ENCODE peak calls at places on chromosomes 1 and 21, in six cellular contexts. One of them, this sample, is unnamed.
A peak's percentile ranks its signal among the peaks of the same experiment; 100 is the strongest.

GRCh38 chr1:76595024-76595423 is 272.3 kb upstream of the ST6GALNAC5 start:
- DNase-seq in K562: no peak
- DNase-seq in WTC11: no peak
- DNase-seq in GM12878: no peak
- DNase-seq in H1: no peak
- DNase-seq in HepG2: no peak
- DNase-seq in this sample: peak; percentile 28

GRCh38 chr21:37407719-37408455 is 41.3 kb downstream of the DYRK1A start:
- DNase-seq in K562: no peak
- DNase-seq in WTC11: no peak
- DNase-seq in GM12878: peak; percentile 43
- DNase-seq in H1: no peak
- DNase-seq in HepG2: no peak
- DNase-seq in this sample: no peak

GRCh38 chr1:172885411-172885810 is 165.3 kb downstream of the TNFSF18 start:
- DNase-seq in K562: no peak
- DNase-seq in WTC11: no peak
- DNase-seq in GM12878: no peak
- DNase-seq in H1: no peak
- DNase-seq in HepG2: no peak
- DNase-seq in this sample: no peak

GRCh38 chr1:88774151-88774556 is 90.1 kb downstream of the PKN2 start:
- DNase-seq in K562: no peak
- DNase-seq in WTC11: peak; percentile 33
- DNase-seq in GM12878: no peak
- DNase-seq in H1: peak; percentile 53
- DNase-seq in HepG2: peak; percentile 56
- DNase-seq in this sample: peak; percentile 88

GRCh38 chr1:38826886-38827285 is 32.7 kb downstream of the RRAGC start:
- DNase-seq in K562: no peak
- DNase-seq in WTC11: no peak
- DNase-seq in GM12878: no peak
- DNase-seq in H1: no peak
- DNase-seq in HepG2: no peak
- DNase-seq in this sample: no peak

GRCh38 chr1:29520571-29521437 is 284.5 kb downstream of the PTPRU start:
- DNase-seq in K562: no peak
- DNase-seq in WTC11: peak; percentile 2
- DNase-seq in GM12878: no peak
- DNase-seq in H1: no peak
- DNase-seq in HepG2: no peak
- DNase-seq in this sample: no peak

GRCh38 chr21:36747815-36748381 is 49.0 kb downstream of the SIM2 start:
- DNase-seq in K562: peak; percentile 87
- DNase-seq in WTC11: peak; percentile 82
- DNase-seq in GM12878: no peak
- DNase-seq in H1: no peak
- DNase-seq in HepG2: peak; percentile 23
- DNase-seq in this sample: peak; percentile 85

GRCh38 chr1:6087402-6087772 is 41.7 kb downstream of the KCNAB2 start:
- DNase-seq in K562: no peak
- DNase-seq in WTC11: no peak
- DNase-seq in GM12878: no peak
- DNase-seq in H1: no peak
- DNase-seq in HepG2: no peak
- DNase-seq in this sample: no peak

GRCh38 chr1:240414237-240414636 is 197.7 kb downstream of the GREM2 start:
- DNase-seq in K562: no peak
- DNase-seq in WTC11: no peak
- DNase-seq in GM12878: no peak
- DNase-seq in H1: no peak
- DNase-seq in HepG2: no peak
- DNase-seq in this sample: no peak

GRCh38 chr21:45592208-45592619 is 50.0 kb upstream of the SLC19A1 start:
- DNase-seq in K562: peak; percentile 42
- DNase-seq in WTC11: peak; percentile 4
- DNase-seq in GM12878: peak; percentile 73
- DNase-seq in H1: no peak
- DNase-seq in HepG2: no peak
- DNase-seq in this sample: no peak

GRCh38 chr1:244211559-244211944 is 160.5 kb downstream of the ZBTB18 start:
- DNase-seq in K562: no peak
- DNase-seq in WTC11: no peak
- DNase-seq in GM12878: no peak
- DNase-seq in H1: no peak
- DNase-seq in HepG2: no peak
- DNase-seq in this sample: no peak

GRCh38 chr1:42183646-42184268 is 19.2 kb upstream of the GUCA2A start:
- DNase-seq in K562: no peak
- DNase-seq in WTC11: no peak
- DNase-seq in GM12878: no peak
- DNase-seq in H1: no peak
- DNase-seq in HepG2: no peak
- DNase-seq in this sample: no peak

GRCh38 chr1:147210987-147211386 is 14.2 kb downstream of the FMO5 start:
- DNase-seq in K562: no peak
- DNase-seq in WTC11: no peak
- DNase-seq in GM12878: no peak
- DNase-seq in H1: no peak
- DNase-seq in HepG2: peak; percentile 60
- DNase-seq in this sample: no peak

GRCh38 chr1:175000697-175001187 is 995 bp downstream of the CACYBP start:
- DNase-seq in K562: no peak
- DNase-seq in WTC11: no peak
- DNase-seq in GM12878: no peak
- DNase-seq in H1: no peak
- DNase-seq in HepG2: no peak
- DNase-seq in this sample: no peak

GRCh38 chr1:26354972-26355371 is 1.0 kb upstream of the CRYBG2 start:
- DNase-seq in K562: no peak
- DNase-seq in WTC11: no peak
- DNase-seq in GM12878: no peak
- DNase-seq in H1: no peak
- DNase-seq in HepG2: no peak
- DNase-seq in this sample: no peak

GRCh38 chr1:204358605-204359004 is 1.1 kb downstream of the PLEKHA6 start:
- DNase-seq in K562: no peak
- DNase-seq in WTC11: no peak
- DNase-seq in GM12878: no peak
- DNase-seq in H1: no peak
- DNase-seq in HepG2: no peak
- DNase-seq in this sample: no peak

GRCh38 chr1:26035959-26036755 is 9.8 kb downstream of the SLC30A2 start:
- DNase-seq in K562: peak; percentile 91
- DNase-seq in WTC11: peak; percentile 86
- DNase-seq in GM12878: peak; percentile 13
- DNase-seq in H1: no peak
- DNase-seq in HepG2: peak; percentile 47
- DNase-seq in this sample: peak; percentile 80

GRCh38 chr1:94362466-94363058 is 55.6 kb upstream of the ABCD3 start:
- DNase-seq in K562: no peak
- DNase-seq in WTC11: no peak
- DNase-seq in GM12878: no peak
- DNase-seq in H1: no peak
- DNase-seq in HepG2: no peak
- DNase-seq in this sample: no peak

GRCh38 chr1:197200468-197200899 is 54.0 kb upstream of the ASPM start:
- DNase-seq in K562: no peak
- DNase-seq in WTC11: no peak
- DNase-seq in GM12878: no peak
- DNase-seq in H1: no peak
- DNase-seq in HepG2: no peak
- DNase-seq in this sample: peak; percentile 18

GRCh38 chr1:181936768-181937581 is 124.5 kb downstream of the ZNF648 start:
- DNase-seq in K562: peak; percentile 75
- DNase-seq in WTC11: peak; percentile 80
- DNase-seq in GM12878: peak; percentile 86
- DNase-seq in H1: peak; percentile 77
- DNase-seq in HepG2: peak; percentile 57
- DNase-seq in this sample: peak; percentile 91

GRCh38 chr1:171446396-171446795 is 38.9 kb upstream of the PRRC2C start:
- DNase-seq in K562: no peak
- DNase-seq in WTC11: no peak
- DNase-seq in GM12878: no peak
- DNase-seq in H1: no peak
- DNase-seq in HepG2: no peak
- DNase-seq in this sample: no peak

DNA sequence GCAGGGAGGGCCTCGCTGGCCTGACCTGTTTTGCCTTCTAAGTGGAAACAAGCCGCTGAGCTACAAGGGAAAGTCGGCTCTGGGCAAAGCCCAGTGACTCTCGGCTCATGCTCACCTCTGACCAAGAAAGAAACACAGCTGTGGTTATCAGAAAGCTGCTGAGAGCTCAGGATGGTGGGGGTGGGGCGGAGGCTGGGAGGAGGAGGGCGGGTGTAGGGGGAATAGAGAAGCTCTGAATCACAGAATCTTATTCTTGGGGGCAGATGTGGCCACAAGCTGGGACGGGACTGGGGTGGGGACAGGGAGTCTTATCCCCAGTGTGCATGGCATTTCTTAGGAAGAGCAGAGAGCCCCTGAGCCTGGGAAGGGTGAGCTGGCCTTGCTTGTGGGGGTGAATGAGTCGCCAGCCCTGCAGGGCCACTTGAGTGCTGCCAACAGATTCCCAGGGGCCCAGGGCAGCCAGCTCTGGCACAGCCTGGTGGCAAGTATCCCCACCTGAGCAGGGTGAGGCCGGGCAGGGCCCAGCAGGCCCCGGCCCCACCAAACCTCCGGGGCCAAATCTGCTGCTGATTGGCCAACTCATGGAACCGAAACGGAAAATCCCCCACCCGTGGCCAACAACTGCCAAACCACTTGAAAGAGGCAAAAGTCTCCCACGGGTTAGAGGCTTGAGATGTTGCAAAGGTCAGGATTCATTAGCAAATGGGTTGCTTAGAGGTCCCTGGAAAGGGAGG is 120.6 kb downstream of the SPSB1 start:
- DNase-seq in K562: no peak
- DNase-seq in WTC11: no peak
- DNase-seq in GM12878: peak; percentile 89
- DNase-seq in H1: no peak
- DNase-seq in HepG2: no peak
- DNase-seq in this sample: peak; percentile 52
- TF ChIP-seq CREB1 in K562: no peak
- TF ChIP-seq CREB1 in WTC11: no peak
- TF ChIP-seq CREB1 in GM12878: peak; percentile 37
- TF ChIP-seq CREB1 in H1: no peak
- TF ChIP-seq CREB1 in HepG2: no peak
- TF ChIP-seq CREB1 in this sample: no peak

GRCh38 chr1:226702318-226702956 is 36.6 kb downstream of the ITPKB start:
- DNase-seq in K562: no peak
- DNase-seq in WTC11: no peak
- DNase-seq in GM12878: no peak
- DNase-seq in H1: no peak
- DNase-seq in HepG2: no peak
- DNase-seq in this sample: no peak
- TF ChIP-seq CREB1 in K562: no peak
- TF ChIP-seq CREB1 in WTC11: no peak
- TF ChIP-seq CREB1 in GM12878: no peak
- TF ChIP-seq CREB1 in H1: no peak
- TF ChIP-seq CREB1 in HepG2: no peak
- TF ChIP-seq CREB1 in this sample: no peak

GRCh38 chr1:43987159-43988022 is 4.0 kb upstream of the CCDC24 start:
- DNase-seq in K562: no peak
- DNase-seq in WTC11: no peak
- DNase-seq in GM12878: no peak
- DNase-seq in H1: no peak
- DNase-seq in HepG2: peak; percentile 55
- DNase-seq in this sample: no peak
- TF ChIP-seq CREB1 in K562: no peak
- TF ChIP-seq CREB1 in WTC11: no peak
- TF ChIP-seq CREB1 in GM12878: no peak
- TF ChIP-seq CREB1 in H1: no peak
- TF ChIP-seq CREB1 in HepG2: peak; percentile 52
- TF ChIP-seq CREB1 in this sample: no peak

DNA sequence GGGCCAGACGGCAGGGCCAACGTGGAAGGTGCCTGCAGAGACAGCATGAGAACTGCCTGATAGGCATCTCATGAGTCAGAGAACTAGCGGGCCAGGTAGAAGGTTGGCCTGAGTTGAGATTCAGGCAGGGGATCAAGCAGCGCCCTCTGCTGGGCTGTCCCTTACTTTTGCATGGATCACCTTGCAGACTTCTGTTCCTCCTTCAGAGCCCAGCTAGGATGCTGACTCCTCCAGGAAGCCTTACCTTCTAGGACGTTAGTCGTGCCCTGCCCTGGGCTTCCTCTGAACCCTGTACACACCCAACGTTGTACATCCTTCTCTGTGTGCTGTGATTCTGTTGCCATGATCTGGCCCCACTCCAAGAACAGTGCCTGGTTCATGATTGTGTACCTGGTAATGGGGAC is 231.3 kb upstream of the VAMP3 start:
- DNase-seq in K562: peak; percentile 74
- DNase-seq in WTC11: peak; percentile 88
- DNase-seq in GM12878: no peak
- DNase-seq in H1: peak; percentile 79
- DNase-seq in HepG2: no peak
- DNase-seq in this sample: peak; percentile 90
- TF ChIP-seq CREB1 in K562: no peak
- TF ChIP-seq CREB1 in WTC11: no peak
- TF ChIP-seq CREB1 in GM12878: no peak
- TF ChIP-seq CREB1 in H1: no peak
- TF ChIP-seq CREB1 in HepG2: no peak
- TF ChIP-seq CREB1 in this sample: no peak

GRCh38 chr1:229886636-229887035 is 180.4 kb upstream of the GALNT2 start:
- DNase-seq in K562: no peak
- DNase-seq in WTC11: no peak
- DNase-seq in GM12878: no peak
- DNase-seq in H1: no peak
- DNase-seq in HepG2: no peak
- DNase-seq in this sample: no peak
- TF ChIP-seq CREB1 in K562: no peak
- TF ChIP-seq CREB1 in WTC11: no peak
- TF ChIP-seq CREB1 in GM12878: no peak
- TF ChIP-seq CREB1 in H1: no peak
- TF ChIP-seq CREB1 in HepG2: no peak
- TF ChIP-seq CREB1 in this sample: no peak

DNA sequence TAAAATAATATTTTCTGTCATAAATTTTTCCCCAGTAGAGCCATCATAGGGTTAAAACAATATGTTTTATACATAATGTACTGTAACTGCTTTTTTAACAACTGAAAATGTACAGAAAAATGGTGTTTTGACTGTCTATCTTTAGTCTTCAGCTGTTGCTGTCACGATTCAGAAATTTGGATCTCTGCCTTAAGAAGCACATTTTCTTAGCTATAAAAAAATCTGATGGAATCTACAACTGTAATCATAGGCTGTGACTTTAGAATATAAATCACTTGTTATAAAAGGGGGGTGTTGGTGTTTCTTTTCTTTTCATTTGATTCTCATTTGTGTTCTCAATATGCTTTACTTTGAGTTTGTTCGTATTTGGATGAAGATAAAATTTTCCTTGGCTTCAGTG is 187.5 kb downstream of the PDE4B start:
- DNase-seq in K562: no peak
- DNase-seq in WTC11: no peak
- DNase-seq in GM12878: no peak
- DNase-seq in H1: no peak
- DNase-seq in HepG2: no peak
- DNase-seq in this sample: no peak
- TF ChIP-seq CREB1 in K562: no peak
- TF ChIP-seq CREB1 in WTC11: no peak
- TF ChIP-seq CREB1 in GM12878: no peak
- TF ChIP-seq CREB1 in H1: no peak
- TF ChIP-seq CREB1 in HepG2: no peak
- TF ChIP-seq CREB1 in this sample: no peak

This sample was measured in GM23338.